ENCODE peak calls at places on chromosomes 6 and 20, in five cellular contexts. C is body of pancreas, N is adrenal gland, O is tibial nerve, L is stomach. V is an unnamed sample. For H3K4me1 and H3K9me3, the result is how much of the 10 kb centered on the place peaks cover.

GRCh38 chr6:47064274-47064673 is 22.1 kb upstream of the ADGRF1 start:
- DNase-seq in C (no peak), N (no peak), O (no peak), L (no peak), V (no peak)

GRCh38 chr6:2865270-2866182 is 23.9 kb upstream of the SERPINB1 start:
- DNase-seq in C (no peak), N (no peak), O (no peak), L (no peak), V (no peak)

GRCh38 chr6:110095101-110095500 is 84.4 kb downstream of the WASF1 start:
- DNase-seq in C (no peak), N (no peak), O (no peak), L (no peak), V (no peak)

GRCh38 chr6:10256113-10256690 is 158.7 kb downstream of the TFAP2A start:
- DNase-seq in C (no peak), N (peak), O (no peak), L (no peak), V (no peak)

GRCh38 chr6:22320750-22321149 is 23.9 kb upstream of the PRL start:
- DNase-seq in C (no peak), N (no peak), O (no peak), L (no peak), V (no peak)

GRCh38 chr20:32965581-32966373 is 38.5 kb downstream of the SUN5 start:
- DNase-seq in C (no peak), N (no peak), O (peak), L (peak), V (peak)

GRCh38 chr6:38195113-38195635 is 375.6 kb downstream of the ZFAND3 start:
- DNase-seq in C (peak), N (no peak), O (no peak), L (peak), V (no peak)

GRCh38 chr20:41697861-41698559 is 79.8 kb upstream of the CHD6 start:
- DNase-seq in C (peak), N (peak), O (peak), L (no peak), V (no peak)

GRCh38 chr6:117605169-117605826 is 3.0 kb upstream of the GOPC start:
- DNase-seq in C (peak), N (peak), O (peak), L (peak), V (no peak)

GRCh38 chr6:20572940-20573339 is 38.7 kb downstream of the CDKAL1 start:
- DNase-seq in C (no peak), N (no peak), O (peak), L (no peak), V (no peak)

GRCh38 chr20:47220161-47220582 is 136.3 kb downstream of the ZMYND8 start:
- DNase-seq in C (peak), N (peak), O (no peak), L (no peak), V (no peak)

GRCh38 chr6:51429042-51429712 is 610.5 kb downstream of the TFAP2B start:
- DNase-seq in C (no peak), N (no peak), O (no peak), L (no peak), V (no peak)

GRCh38 chr20:63402178-63402859 is 41.2 kb upstream of the CHRNA4 start:
- DNase-seq in C (no peak), N (no peak), O (no peak), L (no peak), V (no peak)

GRCh38 chr6:100101656-100102055 is 107.6 kb upstream of the MCHR2 start:
- DNase-seq in C (no peak), N (no peak), O (no peak), L (no peak), V (no peak)

GRCh38 chr6:154539593-154540269 is 29.2 kb upstream of the CNKSR3 start:
- DNase-seq in C (no peak), N (no peak), O (no peak), L (no peak), V (no peak)

GRCh38 chr6:13406781-13407180 is 78.4 kb upstream of the TBC1D7 start:
- DNase-seq in C (no peak), N (no peak), O (no peak), L (no peak), V (no peak)

GRCh38 chr6:155171109-155171746 is 92.6 kb upstream of the CLDN20 start:
- DNase-seq in C (no peak), N (peak), O (peak), L (no peak), V (peak)

GRCh38 chr20:13839421-13840092 is 54.7 kb downstream of the NDUFAF5 start:
- DNase-seq in C (no peak), N (no peak), O (peak), L (no peak), V (peak)

GRCh38 chr6:139540276-139540675 is 165.8 kb upstream of the CITED2 start:
- DNase-seq in C (peak), N (no peak), O (peak), L (peak), V (no peak)

GRCh38 chr6:17225767-17226166 is 55.4 kb upstream of the RBM24 start:
- DNase-seq in C (no peak), N (no peak), O (no peak), L (no peak), V (no peak)

GRCh38 chr20:14929388-14929787 is 592.0 kb upstream of the FLRT3 start:
- DNase-seq in C (no peak), N (no peak), O (no peak), L (no peak), V (no peak)

GRCh38 chr6:22146581-22147468 is 150.0 kb downstream of the PRL start:
- DNase-seq in C (no peak), N (no peak), O (no peak), L (no peak), V (no peak)

GRCh38 chr6:13396241-13396792 is 68.0 kb upstream of the TBC1D7 start:
- DNase-seq in C (no peak), N (no peak), O (no peak), L (no peak), V (no peak)

GRCh38 chr6:131456565-131456964 is 116.5 kb upstream of the ARG1 start:
- DNase-seq in C (no peak), N (no peak), O (no peak), L (no peak), V (no peak)

GRCh38 chr6:71433441-71433840 is 144.8 kb downstream of the OGFRL1 start:
- DNase-seq in C (no peak), N (no peak), O (no peak), L (no peak), V (no peak)

GRCh38 chr20:40962733-40963504 is 65.7 kb upstream of the TOP1 start:
- DNase-seq in C (peak), N (peak), O (peak), L (peak), V (peak)

GRCh38 chr6:87127737-87128136 is 27.6 kb upstream of the ZNF292 start:
- DNase-seq in C (no peak), N (no peak), O (no peak), L (no peak), V (no peak)

GRCh38 chr6:105779113-105779512 is 307.0 kb upstream of the PRDM1 start:
- DNase-seq in C (no peak), N (no peak), O (no peak), L (no peak), V (no peak)

GRCh38 chr20:14672066-14672465 is 334.7 kb upstream of the FLRT3 start:
- DNase-seq in C (no peak), N (no peak), O (no peak), L (no peak), V (no peak)

GRCh38 chr6:114449659-114450058 is 106.8 kb upstream of the HS3ST5 start:
- DNase-seq in C (no peak), N (no peak), O (no peak), L (no peak), V (no peak)

GRCh38 chr6:137707038-137707589 is 159.9 kb upstream of the TNFAIP3 start:
- DNase-seq in C (no peak), N (no peak), O (no peak), L (no peak), V (no peak)
- H3K4me1 ChIP-seq in C (under half), N (under half), O (under half), L (under half), V (under half)

GRCh38 chr6:31353508-31353907 is 3.5 kb downstream of the HLA-B start:
- DNase-seq in C (no peak), N (no peak), O (no peak), L (no peak), V (no peak)

GRCh38 chr6:31350973-31351733 is 5.8 kb downstream of the HLA-B start:
- DNase-seq in C (no peak), N (no peak), O (no peak), L (no peak), V (no peak)

GRCh38 chr6:31351734-31352496 is 5.1 kb downstream of the HLA-B start:
- DNase-seq in C (no peak), N (no peak), O (no peak), L (no peak), V (no peak)

GRCh38 chr6:31354248-31354647 is 2.7 kb downstream of the HLA-B start:
- DNase-seq in C (no peak), N (no peak), O (no peak), L (no peak), V (no peak)

GRCh38 chr6:31352497-31353368 is 4.2 kb downstream of the HLA-B start:
- DNase-seq in C (no peak), N (no peak), O (no peak), L (no peak), V (no peak)
- TF ChIP-seq POLR2A in C (peak), N (no peak), O (no peak), L (no peak), V (no peak)

GRCh38 chr20:30922129-30922528 is 335.3 kb upstream of the DEFB115 start:
- DNase-seq in C (no peak), N (no peak), O (no peak), L (no peak), V (no peak)
- H3K9me3 ChIP-seq in C (under half), N (under half), O (under half), L (half or more), V (under half)

GRCh38 chr6:159982726-159983506 is 14.0 kb downstream of the IGF2R start:
- DNase-seq in C (no peak), N (no peak), O (no peak), L (no peak), V (no peak)

GRCh38 chr6:159988983-159989454 is 20.1 kb downstream of the IGF2R start:
- DNase-seq in C (no peak), N (no peak), O (no peak), L (no peak), V (no peak)

GRCh38 chr6:159983641-159984080 is 14.8 kb downstream of the IGF2R start:
- DNase-seq in C (no peak), N (no peak), O (no peak), L (no peak), V (no peak)

GRCh38 chr6:159984268-159984786 is 15.4 kb downstream of the IGF2R start:
- DNase-seq in C (no peak), N (peak), O (no peak), L (no peak), V (no peak)

DNA sequence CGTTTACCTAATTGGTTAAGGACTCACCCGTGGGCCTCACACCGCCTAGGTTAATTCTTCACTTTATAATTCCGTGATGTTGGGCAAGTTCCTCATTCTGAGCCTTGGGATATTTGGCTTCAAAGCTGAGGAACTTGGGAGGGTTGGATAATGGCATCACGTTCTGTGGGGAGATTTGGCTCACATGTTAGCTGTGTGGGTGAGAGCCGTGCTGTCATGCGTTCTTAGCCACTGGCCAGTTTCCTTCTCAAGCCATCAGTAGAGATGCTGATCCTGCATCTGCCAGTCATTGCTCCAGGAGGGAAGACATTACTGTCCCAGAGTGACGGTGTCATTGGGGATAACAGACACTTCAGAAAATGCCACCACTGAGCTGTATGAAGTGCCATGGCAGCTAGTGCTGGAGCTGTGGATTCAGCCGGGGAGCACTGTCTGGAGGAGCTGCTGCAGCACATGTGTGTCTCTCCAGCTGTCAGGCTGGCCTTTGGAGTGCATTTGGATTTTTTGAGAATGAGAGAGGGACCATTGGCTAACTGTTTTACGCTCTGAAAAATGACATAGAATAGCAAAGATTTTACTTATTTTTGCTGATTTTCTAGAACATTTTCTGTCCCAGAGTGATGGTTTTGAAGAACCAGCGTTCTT is 16.5 kb downstream of the IGF2R start:
- DNase-seq in C (no peak), N (no peak), O (no peak), L (no peak), V (no peak)
- H3K4me1 ChIP-seq in C (half or more), N (half or more), O (half or more), L (half or more), V (under half)